ENCODE peak calls at places on chromosomes 11 and 22, in ten cellular contexts. One of them, this sample, is unnamed.

GRCh38 chr11:103826856-103827255 is 209.6 kb upstream of the DDI1 start:
- DNase-seq in brain microvascular endothelial cell: no peak
- DNase-seq in suprapubic skin: no peak
- DNase-seq in GM10248: no peak
- DNase-seq in adrenal gland: no peak
- DNase-seq in cardiac muscle cell: no peak
- DNase-seq in GM12865: no peak
- DNase-seq in endothelial cell: no peak
- DNase-seq in spleen: no peak
- DNase-seq in nephron progenitor cell: no peak
- DNase-seq in this sample: no peak

GRCh38 chr11:12556788-12557384 is 117.3 kb upstream of the TEAD1 start:
- DNase-seq in nephron progenitor cell: no peak
- DNase-seq in adrenal gland: peak
- DNase-seq in endothelial cell: no peak
- DNase-seq in GM12865: no peak
- DNase-seq in spleen: no peak
- DNase-seq in GM10248: no peak
- DNase-seq in brain microvascular endothelial cell: peak
- DNase-seq in cardiac muscle cell: peak
- DNase-seq in suprapubic skin: peak
- DNase-seq in this sample: no peak

GRCh38 chr22:44665115-44665514 is 36.9 kb upstream of the PRR5 start:
- DNase-seq in adrenal gland: no peak
- DNase-seq in GM10248: no peak
- DNase-seq in GM12865: no peak
- DNase-seq in brain microvascular endothelial cell: no peak
- DNase-seq in nephron progenitor cell: no peak
- DNase-seq in endothelial cell: peak
- DNase-seq in spleen: no peak
- DNase-seq in cardiac muscle cell: no peak
- DNase-seq in suprapubic skin: peak
- DNase-seq in this sample: no peak

GRCh38 chr11:83713701-83714100 is 427.5 kb upstream of the CCDC90B start:
- DNase-seq in suprapubic skin: no peak
- DNase-seq in GM10248: no peak
- DNase-seq in brain microvascular endothelial cell: no peak
- DNase-seq in adrenal gland: no peak
- DNase-seq in nephron progenitor cell: no peak
- DNase-seq in GM12865: no peak
- DNase-seq in endothelial cell: no peak
- DNase-seq in cardiac muscle cell: no peak
- DNase-seq in spleen: no peak
- DNase-seq in this sample: no peak

GRCh38 chr11:61265357-61265756 is 24.4 kb downstream of the PGA5 start:
- DNase-seq in endothelial cell: no peak
- DNase-seq in nephron progenitor cell: no peak
- DNase-seq in GM10248: no peak
- DNase-seq in cardiac muscle cell: no peak
- DNase-seq in GM12865: no peak
- DNase-seq in adrenal gland: no peak
- DNase-seq in brain microvascular endothelial cell: no peak
- DNase-seq in suprapubic skin: no peak
- DNase-seq in spleen: no peak
- DNase-seq in this sample: no peak

GRCh38 chr11:105699203-105699602 is 89.3 kb downstream of the GRIA4 start:
- DNase-seq in GM12865: no peak
- DNase-seq in brain microvascular endothelial cell: no peak
- DNase-seq in suprapubic skin: no peak
- DNase-seq in endothelial cell: no peak
- DNase-seq in cardiac muscle cell: no peak
- DNase-seq in spleen: no peak
- DNase-seq in adrenal gland: no peak
- DNase-seq in nephron progenitor cell: no peak
- DNase-seq in GM10248: no peak
- DNase-seq in this sample: no peak

GRCh38 chr22:45090364-45090960 is 73.3 kb upstream of the NUP50 start:
- DNase-seq in adrenal gland: no peak
- DNase-seq in suprapubic skin: no peak
- DNase-seq in GM12865: no peak
- DNase-seq in cardiac muscle cell: peak
- DNase-seq in endothelial cell: no peak
- DNase-seq in brain microvascular endothelial cell: peak
- DNase-seq in spleen: no peak
- DNase-seq in GM10248: no peak
- DNase-seq in nephron progenitor cell: no peak
- DNase-seq in this sample: no peak

GRCh38 chr22:23365524-23365923 is 185.2 kb downstream of the BCR start:
- DNase-seq in spleen: no peak
- DNase-seq in nephron progenitor cell: no peak
- DNase-seq in GM12865: no peak
- DNase-seq in endothelial cell: no peak
- DNase-seq in brain microvascular endothelial cell: no peak
- DNase-seq in GM10248: no peak
- DNase-seq in suprapubic skin: no peak
- DNase-seq in adrenal gland: no peak
- DNase-seq in cardiac muscle cell: no peak
- DNase-seq in this sample: peak

GRCh38 chr22:27386186-27386585 is 415.4 kb downstream of the MN1 start:
- DNase-seq in GM12865: no peak
- DNase-seq in nephron progenitor cell: no peak
- DNase-seq in cardiac muscle cell: no peak
- DNase-seq in adrenal gland: no peak
- DNase-seq in endothelial cell: no peak
- DNase-seq in GM10248: no peak
- DNase-seq in suprapubic skin: no peak
- DNase-seq in spleen: no peak
- DNase-seq in brain microvascular endothelial cell: no peak
- DNase-seq in this sample: peak

GRCh38 chr11:114262681-114263509 is 33.3 kb upstream of the NNMT start:
- DNase-seq in GM10248: no peak
- DNase-seq in endothelial cell: peak
- DNase-seq in cardiac muscle cell: peak
- DNase-seq in suprapubic skin: peak
- DNase-seq in brain microvascular endothelial cell: peak
- DNase-seq in nephron progenitor cell: peak
- DNase-seq in GM12865: no peak
- DNase-seq in adrenal gland: no peak
- DNase-seq in spleen: no peak
- DNase-seq in this sample: no peak
- TF ChIP-seq CTCF in GM10248: peak
- TF ChIP-seq CTCF in endothelial cell: no peak
- TF ChIP-seq CTCF in cardiac muscle cell: peak
- TF ChIP-seq CTCF in suprapubic skin: peak
- TF ChIP-seq CTCF in brain microvascular endothelial cell: peak
- TF ChIP-seq CTCF in nephron progenitor cell: peak
- TF ChIP-seq CTCF in GM12865: peak
- TF ChIP-seq CTCF in adrenal gland: peak
- TF ChIP-seq CTCF in spleen: peak
- TF ChIP-seq CTCF in this sample: peak

DNA sequence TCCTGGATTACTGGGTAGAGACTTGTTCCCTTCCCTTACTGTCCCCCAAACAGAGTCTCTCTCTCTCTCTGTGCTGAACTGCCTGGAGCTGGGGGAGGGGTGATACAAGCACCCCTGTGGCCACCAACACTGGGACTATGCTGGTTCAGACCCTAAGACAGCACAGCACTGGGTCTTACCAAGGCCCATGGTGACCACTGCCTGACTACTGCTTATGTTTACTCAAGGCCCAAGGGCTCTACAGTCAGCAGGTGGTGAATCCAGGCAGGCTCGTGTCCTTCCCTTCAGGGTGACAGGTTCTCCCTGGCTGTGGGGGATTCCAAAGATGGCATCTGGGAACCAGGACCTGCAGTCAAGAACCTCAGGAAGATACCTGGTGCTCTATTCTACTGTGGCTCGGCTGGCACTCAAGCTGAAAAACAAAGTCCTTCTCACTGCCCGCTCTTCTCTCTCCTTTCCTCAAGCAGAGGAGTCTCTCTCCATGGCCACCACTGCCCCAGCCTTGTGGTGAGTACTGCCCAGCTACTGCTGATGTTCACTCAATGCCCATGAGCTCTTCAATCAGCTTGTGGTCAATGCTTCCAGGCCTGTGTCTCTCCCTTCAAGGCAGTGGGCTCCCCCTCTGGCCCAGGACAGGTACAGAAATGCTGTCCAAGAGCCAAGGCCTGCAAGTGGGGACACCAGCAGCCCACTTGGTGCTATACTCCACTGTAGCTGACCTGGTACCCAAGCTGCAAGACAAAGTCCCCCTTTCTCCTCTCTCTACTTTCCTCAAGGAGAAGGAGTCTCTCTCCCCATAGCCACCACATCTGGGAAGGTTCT is 41.8 kb upstream of the SHANK2 start:
- DNase-seq in GM10248: no peak
- DNase-seq in adrenal gland: no peak
- DNase-seq in spleen: no peak
- DNase-seq in endothelial cell: no peak
- DNase-seq in brain microvascular endothelial cell: no peak
- DNase-seq in cardiac muscle cell: no peak
- DNase-seq in nephron progenitor cell: no peak
- DNase-seq in GM12865: no peak
- DNase-seq in suprapubic skin: no peak
- DNase-seq in this sample: peak
- TF ChIP-seq CTCF in GM10248: no peak
- TF ChIP-seq CTCF in adrenal gland: no peak
- TF ChIP-seq CTCF in spleen: no peak
- TF ChIP-seq CTCF in endothelial cell: no peak
- TF ChIP-seq CTCF in brain microvascular endothelial cell: no peak
- TF ChIP-seq CTCF in cardiac muscle cell: no peak
- TF ChIP-seq CTCF in nephron progenitor cell: no peak
- TF ChIP-seq CTCF in GM12865: no peak
- TF ChIP-seq CTCF in suprapubic skin: no peak
- TF ChIP-seq CTCF in this sample: no peak

GRCh38 chr11:73358071-73358470 is 18.1 kb upstream of the RELT start:
- DNase-seq in GM10248: no peak
- DNase-seq in adrenal gland: no peak
- DNase-seq in endothelial cell: no peak
- DNase-seq in suprapubic skin: no peak
- DNase-seq in brain microvascular endothelial cell: no peak
- DNase-seq in GM12865: no peak
- DNase-seq in spleen: no peak
- DNase-seq in nephron progenitor cell: no peak
- DNase-seq in cardiac muscle cell: no peak
- DNase-seq in this sample: no peak

GRCh38 chr11:73360743-73361369 is 15.3 kb upstream of the RELT start:
- DNase-seq in spleen: no peak
- DNase-seq in cardiac muscle cell: no peak
- DNase-seq in GM10248: no peak
- DNase-seq in brain microvascular endothelial cell: no peak
- DNase-seq in suprapubic skin: no peak
- DNase-seq in GM12865: no peak
- DNase-seq in nephron progenitor cell: no peak
- DNase-seq in endothelial cell: no peak
- DNase-seq in adrenal gland: no peak
- DNase-seq in this sample: no peak

GRCh38 chr11:73359341-73359740 is 16.9 kb upstream of the RELT start:
- DNase-seq in adrenal gland: no peak
- DNase-seq in endothelial cell: no peak
- DNase-seq in cardiac muscle cell: no peak
- DNase-seq in brain microvascular endothelial cell: peak
- DNase-seq in GM12865: no peak
- DNase-seq in nephron progenitor cell: no peak
- DNase-seq in GM10248: no peak
- DNase-seq in suprapubic skin: no peak
- DNase-seq in spleen: no peak
- DNase-seq in this sample: no peak

GRCh38 chr11:73361953-73362776 is 14.0 kb upstream of the RELT start:
- DNase-seq in adrenal gland: no peak
- DNase-seq in nephron progenitor cell: peak
- DNase-seq in brain microvascular endothelial cell: no peak
- DNase-seq in spleen: no peak
- DNase-seq in GM12865: no peak
- DNase-seq in endothelial cell: peak
- DNase-seq in suprapubic skin: no peak
- DNase-seq in cardiac muscle cell: no peak
- DNase-seq in GM10248: no peak
- DNase-seq in this sample: no peak

GRCh38 chr11:73359930-73360742 is 16.1 kb upstream of the RELT start:
- DNase-seq in endothelial cell: peak
- DNase-seq in adrenal gland: no peak
- DNase-seq in cardiac muscle cell: peak
- DNase-seq in suprapubic skin: no peak
- DNase-seq in GM12865: no peak
- DNase-seq in spleen: no peak
- DNase-seq in brain microvascular endothelial cell: peak
- DNase-seq in nephron progenitor cell: peak
- DNase-seq in GM10248: no peak
- DNase-seq in this sample: no peak
- TF ChIP-seq CTCF in endothelial cell: peak
- TF ChIP-seq CTCF in adrenal gland: peak
- TF ChIP-seq CTCF in cardiac muscle cell: peak
- TF ChIP-seq CTCF in suprapubic skin: no peak
- TF ChIP-seq CTCF in GM12865: peak
- TF ChIP-seq CTCF in spleen: no peak
- TF ChIP-seq CTCF in brain microvascular endothelial cell: peak
- TF ChIP-seq CTCF in nephron progenitor cell: peak
- TF ChIP-seq CTCF in GM10248: peak
- TF ChIP-seq CTCF in this sample: peak

GRCh38 chr22:42614312-42615091 is at the start of gene POLDIP3:
- DNase-seq in adrenal gland: peak
- DNase-seq in suprapubic skin: peak
- DNase-seq in endothelial cell: peak
- DNase-seq in spleen: peak
- DNase-seq in brain microvascular endothelial cell: peak
- DNase-seq in GM12865: peak
- DNase-seq in cardiac muscle cell: peak
- DNase-seq in nephron progenitor cell: peak
- DNase-seq in GM10248: peak
- DNase-seq in this sample: peak
- TF ChIP-seq CTCF in adrenal gland: no peak
- TF ChIP-seq CTCF in suprapubic skin: peak
- TF ChIP-seq CTCF in endothelial cell: no peak
- TF ChIP-seq CTCF in spleen: peak
- TF ChIP-seq CTCF in brain microvascular endothelial cell: peak
- TF ChIP-seq CTCF in GM12865: peak
- TF ChIP-seq CTCF in cardiac muscle cell: peak
- TF ChIP-seq CTCF in nephron progenitor cell: no peak
- TF ChIP-seq CTCF in GM10248: peak
- TF ChIP-seq CTCF in this sample: no peak

DNA sequence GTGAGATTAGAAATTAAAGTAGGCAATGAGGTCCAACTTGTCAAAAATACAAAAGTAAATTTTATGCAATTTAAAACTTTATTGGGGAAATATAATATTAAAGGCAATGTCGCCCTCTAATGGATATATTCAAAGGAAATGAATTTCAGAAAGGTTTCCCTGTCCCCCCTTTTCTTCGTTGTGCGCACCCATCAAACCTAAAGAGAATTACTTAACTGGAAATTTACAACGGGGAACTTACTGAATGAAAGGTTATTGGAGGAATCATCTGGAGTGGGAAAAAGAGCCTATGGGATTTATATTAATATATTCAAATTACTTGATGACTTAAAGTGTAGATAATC is 1.7 kb upstream of the ABTB2 start:
- DNase-seq in GM10248: no peak
- DNase-seq in spleen: no peak
- DNase-seq in brain microvascular endothelial cell: no peak
- DNase-seq in cardiac muscle cell: no peak
- DNase-seq in adrenal gland: no peak
- DNase-seq in GM12865: no peak
- DNase-seq in endothelial cell: no peak
- DNase-seq in nephron progenitor cell: no peak
- DNase-seq in suprapubic skin: no peak
- DNase-seq in this sample: no peak
- TF ChIP-seq CTCF in GM10248: peak
- TF ChIP-seq CTCF in spleen: no peak
- TF ChIP-seq CTCF in brain microvascular endothelial cell: no peak
- TF ChIP-seq CTCF in cardiac muscle cell: no peak
- TF ChIP-seq CTCF in adrenal gland: peak
- TF ChIP-seq CTCF in GM12865: no peak
- TF ChIP-seq CTCF in endothelial cell: peak
- TF ChIP-seq CTCF in nephron progenitor cell: peak
- TF ChIP-seq CTCF in suprapubic skin: no peak
- TF ChIP-seq CTCF in this sample: peak